ENCODE peak calls at places on chromosomes 1 and 21, in ten cellular contexts. T is uterus, O is GM12865, F is IMR-90, X is fibroblast of the aortic adventitia, U is left ventricle myocardium inferior, C is right lobe of liver, A is BE2C, M is GM12878, K is dorsolateral prefrontal cortex. R is an unnamed sample.

GRCh38 chr1:221908573-221908972 is 166.7 kb upstream of the DUSP10 start:
- DNase-seq in M (no peak), A (no peak), C (no peak), T (no peak), X (no peak), O (no peak), U (no peak), F (no peak), K (no peak), R (no peak)

GRCh38 chr1:118325545-118326225 is 140.7 kb upstream of the SPAG17 start:
- DNase-seq in O (no peak), A (no peak), U (no peak), K (no peak), F (no peak), M (no peak), X (peak; percentile 12), C (no peak), T (no peak), R (peak; percentile 57)

GRCh38 chr1:240987928-240988327 is 369.1 kb downstream of the RGS7 start:
- DNase-seq in F (no peak), A (no peak), C (no peak), T (no peak), O (no peak), K (no peak), X (no peak), U (no peak), M (no peak), R (no peak)

GRCh38 chr1:44624268-44624901 is 49.9 kb downstream of the TMEM53 start:
- DNase-seq in A (no peak), O (no peak), K (no peak), C (no peak), F (no peak), U (no peak), T (no peak), X (no peak), M (no peak), R (no peak)

GRCh38 chr1:54624466-54625464 is 1.4 kb upstream of the FAM151A start:
- DNase-seq in O (no peak), M (no peak), A (no peak), F (no peak), K (no peak), T (no peak), U (no peak), C (no peak), X (no peak), R (no peak)

GRCh38 chr1:241899211-241899610 is 51.2 kb downstream of the EXO1 start:
- DNase-seq in F (no peak), O (no peak), X (no peak), M (no peak), U (no peak), T (no peak), A (no peak), K (no peak), C (no peak), R (no peak)

GRCh38 chr1:42420911-42421585 is 34.8 kb downstream of the ZMYND12 start:
- DNase-seq in M (no peak), C (no peak), X (peak; percentile 89), F (peak; percentile 79), T (peak; percentile 87), A (peak; percentile 78), O (no peak), K (peak; percentile 38), U (peak; percentile 41), R (peak; percentile 46)

GRCh38 chr1:39689635-39690034 is 1.6 kb downstream of the HPCAL4 start:
- DNase-seq in U (no peak), O (no peak), X (no peak), M (no peak), K (no peak), T (no peak), A (no peak), F (no peak), C (no peak), R (no peak)

GRCh38 chr1:62187548-62187947 is 7.1 kb upstream of the L1TD1 start:
- DNase-seq in A (no peak), O (no peak), U (no peak), K (no peak), T (no peak), X (no peak), M (no peak), C (no peak), F (no peak), R (no peak)

GRCh38 chr1:99849744-99850457 is at the start of gene AGL:
- DNase-seq in A (peak; percentile 89), F (peak; percentile 61), C (peak; percentile 93), U (peak; percentile 85), X (peak; percentile 65), O (peak; percentile 93), T (peak; percentile 82), K (peak; percentile 59), M (peak; percentile 50), R (peak; percentile 88)

GRCh38 chr1:199931666-199932377 is 95.7 kb upstream of the NR5A2 start:
- DNase-seq in M (no peak), O (no peak), A (no peak), K (no peak), C (no peak), U (no peak), X (peak; percentile 18), F (no peak), T (no peak), R (no peak)

GRCh38 chr1:57272150-57272549 is 151.7 kb downstream of the DAB1 start:
- DNase-seq in M (no peak), X (no peak), F (no peak), A (no peak), T (no peak), C (no peak), U (no peak), O (no peak), K (no peak), R (no peak)

GRCh38 chr1:11802973-11803885 is 2.5 kb downstream of the MTHFR start:
- DNase-seq in A (peak; percentile 81), O (peak; percentile 64), F (peak; percentile 97), K (no peak), U (peak; percentile 95), X (peak; percentile 98), C (peak; percentile 90), M (peak; percentile 42), T (peak; percentile 95), R (peak; percentile 87)

DNA sequence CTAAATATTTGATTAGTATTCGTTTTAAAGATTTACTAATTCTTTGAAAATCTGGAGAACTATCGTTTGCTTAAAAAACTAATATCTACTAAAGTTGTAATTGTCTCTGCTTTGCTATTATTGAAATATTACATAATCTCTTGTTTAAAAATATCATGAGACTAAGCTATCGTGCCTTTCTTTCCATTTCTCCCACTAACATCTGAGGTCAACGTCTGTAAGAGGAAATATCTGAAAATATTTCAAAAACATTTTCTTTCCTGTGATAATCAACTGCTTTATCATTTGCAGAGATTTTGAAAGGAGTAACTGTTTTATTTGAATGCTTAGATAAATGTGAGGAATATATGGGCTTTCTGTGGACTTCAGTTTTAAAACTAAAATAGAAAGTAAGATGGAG is 694.1 kb downstream of the USP25 start:
- DNase-seq in O (no peak), T (no peak), A (no peak), U (no peak), K (no peak), F (no peak), C (no peak), M (no peak), X (peak; percentile 51), R (no peak)
- H3K4me3 ChIP-seq in O (no peak overlapping the region), T (peak overlapping the region; percentile 27), A (peak overlapping the region; percentile 63), U (peak overlapping the region; percentile 69), K (peak overlapping the region; percentile 55), F (no peak overlapping the region), C (peak overlapping the region; percentile 50), M (no peak overlapping the region), X (peak overlapping the region; percentile 41), R (peak overlapping the region; percentile 37)

GRCh38 chr1:165403835-165404482 is 41.0 kb downstream of the RXRG start:
- DNase-seq in F (no peak), U (no peak), A (peak; percentile 18), M (no peak), X (no peak), K (no peak), O (peak; percentile 48), C (no peak), T (no peak), R (peak; percentile 38)
- TF ChIP-seq CTCF in F (peak; percentile 26), U (peak; percentile 82), A (peak; percentile 61), M (peak; percentile 69), X (peak; percentile 47), K (peak; percentile 70), O (peak; percentile 56), C (peak; percentile 75), T (peak; percentile 21), R (peak; percentile 71)

DNA sequence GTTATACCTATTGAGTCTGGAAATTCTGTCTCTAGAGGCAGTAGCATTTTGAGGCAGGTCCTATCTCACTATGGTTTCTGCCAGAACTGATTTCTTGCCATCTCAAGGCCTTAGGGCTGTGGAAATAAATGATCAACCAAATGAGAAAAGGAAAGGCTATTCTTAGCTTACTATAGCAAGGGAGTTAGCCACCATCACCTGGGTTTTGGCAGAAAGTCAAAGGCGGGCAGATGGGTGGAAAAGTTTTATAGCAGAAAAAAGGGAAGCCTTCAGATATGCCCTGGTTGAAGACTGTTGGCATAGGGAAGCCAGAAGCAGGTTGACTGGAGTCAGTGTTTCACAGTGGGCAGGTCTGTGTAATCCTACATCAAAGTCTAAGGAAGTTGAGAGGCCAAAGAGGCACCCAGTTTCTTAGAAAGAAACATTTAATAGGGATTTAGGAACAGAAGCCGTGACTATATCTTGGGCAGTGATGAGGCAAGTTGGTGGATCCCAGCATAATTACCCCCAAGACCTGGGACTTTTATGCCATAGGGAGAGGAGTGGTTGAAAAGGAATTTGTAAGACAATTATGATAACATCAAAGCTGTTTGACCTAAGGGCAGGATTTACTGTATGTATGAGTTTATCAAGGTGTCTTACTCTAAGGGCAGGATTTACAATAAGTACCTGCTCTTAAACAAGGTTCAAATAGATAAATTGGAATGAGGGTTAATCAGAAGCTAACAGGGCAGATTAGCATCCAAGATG is 29.7 kb downstream of the CTH start:
- DNase-seq in U (no peak), X (no peak), M (no peak), F (no peak), C (no peak), A (no peak), T (no peak), O (no peak), K (no peak), R (no peak)
- H3K4me3 ChIP-seq in U (no peak overlapping the region), X (no peak overlapping the region), M (no peak overlapping the region), F (no peak overlapping the region), C (no peak overlapping the region), A (no peak overlapping the region), T (no peak overlapping the region), O (no peak overlapping the region), K (no peak overlapping the region), R (no peak overlapping the region)

DNA sequence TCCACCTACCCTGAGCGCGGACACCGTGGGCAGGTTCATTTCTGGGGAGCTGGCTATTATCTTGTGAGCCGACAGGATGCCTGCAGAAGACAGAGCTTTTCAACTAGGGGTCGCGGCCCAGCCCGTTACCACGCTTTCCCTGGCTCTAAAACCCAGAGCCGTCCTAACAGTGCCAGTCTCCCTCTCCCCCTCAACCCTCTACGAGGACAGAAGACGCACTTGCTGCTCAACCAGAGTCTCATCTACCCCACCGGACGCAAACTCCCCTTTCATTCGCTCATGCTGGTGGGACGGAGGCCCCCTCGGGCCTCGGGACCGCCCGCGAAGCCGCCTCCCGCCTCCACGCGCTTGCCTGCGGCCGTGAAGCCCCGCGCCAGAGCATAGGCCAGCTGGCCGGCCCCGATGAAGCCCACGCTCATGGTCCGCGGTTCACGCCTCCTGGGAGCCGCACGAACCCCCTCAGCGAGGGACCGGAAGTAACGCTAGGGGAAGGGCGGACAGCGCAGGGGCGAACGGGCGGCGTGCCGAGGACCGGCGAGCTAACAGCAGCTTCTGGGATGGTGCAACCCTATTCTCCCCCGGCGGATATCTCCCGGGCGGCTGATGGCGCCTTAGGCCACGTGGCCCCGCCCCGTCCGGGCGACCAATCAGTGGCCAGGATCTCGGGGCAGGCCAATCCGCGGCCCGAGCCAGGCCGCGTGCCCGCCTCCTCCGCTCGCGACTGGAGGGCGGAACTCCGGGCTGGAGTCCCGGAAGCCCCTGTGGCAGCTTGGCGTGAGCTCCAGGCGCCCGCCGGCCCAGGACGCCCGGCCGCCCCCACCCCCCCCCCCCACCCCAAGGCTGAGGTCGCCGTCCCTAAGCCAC is at the start of gene PYCR2:
- DNase-seq in A (peak; percentile 98), K (peak; percentile 89), C (peak; percentile 96), M (peak; percentile 79), F (peak; percentile 96), X (peak; percentile 95), O (peak; percentile 98), U (peak; percentile 96), T (peak; percentile 95), R (peak; percentile 96)
- TF ChIP-seq CTCF in A (no peak), K (peak; percentile 12), C (no peak), M (no peak), F (no peak), X (no peak), O (no peak), U (no peak), T (no peak), R (no peak)

R was measured in epithelial cell of esophagus.